ENCODE peak calls at places on chromosomes 12 and 14, in five cellular contexts. C, A, F, Y and D are unnamed samples.

GRCh38 chr12:54631988-54632728 is 2.5 kb downstream of the LACRT start:
- DNase-seq in C (no peak), A (no peak), F (peak), Y (peak), D (peak)

GRCh38 chr14:72291908-72292688 is 359.9 kb downstream of the RGS6 start:
- DNase-seq in C (peak), A (peak), F (peak), Y (peak), D (peak)

GRCh38 chr14:66401447-66402095 is 84.6 kb upstream of the CCDC196 start:
- DNase-seq in C (no peak), A (peak), F (no peak), Y (no peak), D (no peak)

GRCh38 chr12:122126713-122127597 is 47.1 kb downstream of the IL31 start:
- DNase-seq in C (no peak), A (peak), F (no peak), Y (no peak), D (no peak)

GRCh38 chr12:11573880-11574279 is 75.6 kb upstream of the ETV6 start:
- DNase-seq in C (no peak), A (no peak), F (no peak), Y (no peak), D (no peak)

GRCh38 chr14:23321572-23322547 is 603 bp downstream of the PABPN1 start:
- DNase-seq in C (no peak), A (peak), F (peak), Y (peak), D (peak)

GRCh38 chr12:31759621-31760459 is 31.0 kb upstream of the AMN1 start:
- DNase-seq in C (no peak), A (no peak), F (no peak), Y (no peak), D (no peak)

GRCh38 chr12:85549658-85550057 is 269.6 kb downstream of the ALX1 start:
- DNase-seq in C (no peak), A (peak), F (no peak), Y (no peak), D (no peak)

GRCh38 chr14:100045687-100046344 is 19.4 kb upstream of the EVL start:
- DNase-seq in C (no peak), A (no peak), F (no peak), Y (no peak), D (no peak)

GRCh38 chr12:120737557-120738251 is 12.1 kb downstream of the ACADS start:
- DNase-seq in C (no peak), A (no peak), F (no peak), Y (peak), D (peak)

GRCh38 chr12:95736631-95737030 is 53.9 kb downstream of the NTN4 start:
- DNase-seq in C (no peak), A (no peak), F (no peak), Y (no peak), D (no peak)

GRCh38 chr14:80388980-80389711 is 177.8 kb upstream of the DIO2 start:
- DNase-seq in C (no peak), A (no peak), F (no peak), Y (no peak), D (no peak)

GRCh38 chr14:104450811-104451401 is 128.7 kb upstream of the C14orf180 start:
- DNase-seq in C (no peak), A (no peak), F (no peak), Y (peak), D (no peak)

GRCh38 chr12:15015121-15015520 is 42.3 kb downstream of the PDE6H start:
- DNase-seq in C (no peak), A (no peak), F (no peak), Y (no peak), D (no peak)

GRCh38 chr14:33709286-33709685 is 241.6 kb downstream of the EGLN3 start:
- DNase-seq in C (no peak), A (no peak), F (no peak), Y (no peak), D (no peak)

GRCh38 chr12:45615268-45615667 is 114.2 kb upstream of the ARID2 start:
- DNase-seq in C (no peak), A (no peak), F (no peak), Y (no peak), D (no peak)

GRCh38 chr12:22543246-22544037 is 900 bp downstream of the C2CD5 start:
- DNase-seq in C (peak), A (peak), F (peak), Y (peak), D (peak)

GRCh38 chr14:91946313-91947195 is 940 bp downstream of the FBLN5 start:
- DNase-seq in C (no peak), A (no peak), F (no peak), Y (peak), D (no peak)

DNA sequence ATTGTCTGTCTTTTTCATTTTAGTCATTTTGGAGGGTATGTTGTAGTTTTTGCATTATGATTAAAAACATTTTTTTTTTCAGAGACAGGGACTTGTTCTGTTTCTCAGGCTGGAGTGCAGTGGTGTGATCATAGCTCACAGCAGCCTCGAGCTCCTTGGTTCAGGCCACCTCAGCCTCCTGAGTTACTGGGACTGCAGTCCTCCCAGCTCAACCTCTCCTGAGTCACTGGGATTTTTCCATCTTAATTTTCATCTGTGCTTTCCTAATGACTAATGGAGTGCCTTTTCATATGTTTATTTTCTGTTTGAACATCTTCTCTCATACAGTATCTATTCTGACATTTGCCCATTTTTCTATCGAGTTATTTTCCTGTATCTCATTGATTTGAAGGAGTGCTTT is 52.6 kb downstream of the DYRK2 start:
- DNase-seq in C (no peak), A (no peak), F (no peak), Y (no peak), D (no peak)
- TF ChIP-seq ATF3 in C (no peak), A (no peak), F (no peak), Y (no peak), D (no peak)

DNA sequence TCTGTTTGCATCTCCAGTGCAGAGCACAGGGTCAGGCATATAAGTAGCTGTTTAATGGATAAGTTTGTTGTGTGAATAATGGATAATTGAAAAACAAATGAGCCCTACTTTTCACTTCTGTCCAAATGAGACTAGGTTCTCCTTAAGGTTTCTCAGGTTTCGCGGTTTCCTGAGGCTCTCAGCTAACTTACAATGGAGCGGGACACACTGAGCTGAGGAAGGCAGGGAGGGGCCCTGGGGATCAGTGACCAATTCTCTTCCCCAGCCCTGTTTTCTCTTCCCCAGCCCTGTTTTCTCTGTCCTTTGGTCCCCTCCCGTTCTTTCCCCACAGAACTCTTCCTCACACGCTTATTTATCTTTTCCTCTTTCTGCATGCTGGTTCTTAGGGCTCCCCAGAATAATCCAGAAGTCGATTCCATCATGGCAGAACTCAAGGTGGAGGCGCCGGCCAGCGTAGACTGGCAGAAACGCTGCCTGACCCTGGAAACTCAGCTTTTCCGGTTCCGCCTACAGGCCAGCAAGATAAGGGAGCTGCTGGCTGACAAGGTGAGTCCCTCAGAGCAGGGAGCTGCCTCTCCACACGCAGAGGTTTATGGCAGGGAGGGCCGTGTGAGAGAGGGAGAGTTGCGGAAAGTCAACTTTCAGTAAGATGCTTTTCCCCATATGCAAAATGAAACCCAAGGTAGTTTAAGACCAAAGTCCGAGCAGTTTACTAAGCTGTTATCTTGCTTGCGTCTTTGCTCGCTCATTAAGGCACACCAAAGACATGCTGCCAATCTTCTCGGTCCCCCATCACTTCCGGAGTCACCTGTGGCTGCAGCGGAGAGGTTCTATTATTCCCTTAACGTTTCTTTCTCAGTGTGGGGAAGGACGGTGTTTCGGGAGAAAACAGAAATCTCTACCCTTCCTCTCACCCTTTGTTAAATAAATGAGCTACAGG is 8.6 kb downstream of the PLEKHH1 start:
- DNase-seq in C (no peak), A (no peak), F (peak), Y (peak), D (peak)
- TF ChIP-seq USF2 in C (no peak), A (no peak), F (no peak), Y (no peak), D (no peak)

GRCh38 chr14:84343637-84344036 is 1186.3 kb upstream of the FLRT2 start:
- DNase-seq in C (no peak), A (no peak), F (no peak), Y (no peak), D (no peak)
- TF ChIP-seq MAX in C (no peak), A (no peak), F (no peak), Y (no peak), D (no peak)

GRCh38 chr12:64669270-64669842 is 59.1 kb downstream of the RASSF3 start:
- DNase-seq in C (peak), A (peak), F (no peak), Y (no peak), D (peak)
- TF ChIP-seq ATF3 in C (no peak), A (no peak), F (no peak), Y (no peak), D (no peak)

GRCh38 chr12:107238276-107238675 is 144.9 kb upstream of the CRY1 start:
- DNase-seq in C (no peak), A (no peak), F (no peak), Y (no peak), D (no peak)
- TF ChIP-seq USF2 in C (no peak), A (no peak), F (no peak), Y (no peak), D (no peak)

DNA sequence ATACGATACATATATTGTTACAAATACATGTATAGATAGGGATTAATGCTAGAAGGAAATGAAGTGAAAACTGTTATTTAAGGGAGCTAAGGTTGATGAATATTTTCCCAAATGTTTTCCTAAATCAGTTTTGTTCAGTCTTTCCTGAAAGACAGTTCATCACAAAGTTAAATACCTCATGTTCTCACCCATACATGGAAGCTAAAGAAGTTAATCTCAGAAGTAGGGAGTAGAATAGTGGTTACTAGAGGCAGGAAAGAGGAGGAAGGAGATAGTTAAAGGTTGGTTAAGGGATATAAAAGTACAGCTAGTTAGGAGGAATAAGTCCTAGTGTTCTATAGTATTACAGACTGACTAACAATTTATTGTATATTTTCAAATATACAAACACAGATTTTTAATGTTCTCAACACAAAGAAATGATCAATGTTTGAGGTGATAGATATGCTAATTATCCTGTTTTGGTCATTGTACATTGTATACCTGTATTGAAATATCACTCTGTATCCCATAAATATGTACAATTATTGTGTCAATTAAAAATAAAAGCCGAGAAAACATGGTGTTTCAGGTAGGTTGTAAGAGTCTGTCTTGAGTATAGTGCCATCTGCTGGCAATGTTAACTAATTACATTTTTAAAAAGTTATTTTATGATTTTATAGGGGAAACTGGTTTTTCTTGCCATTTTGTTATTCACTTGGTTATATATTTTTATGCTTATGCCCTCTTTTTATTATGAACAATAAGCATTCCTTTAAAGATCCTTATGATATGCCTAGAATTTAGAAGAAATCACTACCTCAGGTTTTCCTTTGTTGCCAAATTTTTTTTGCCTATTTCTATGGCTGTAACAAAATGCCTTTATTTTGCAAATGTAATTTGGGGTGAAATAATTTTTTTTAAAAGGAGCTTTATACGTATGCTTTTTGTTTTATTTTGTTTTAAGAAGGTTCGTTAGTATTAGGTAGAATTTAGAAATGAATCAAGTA is 26.9 kb downstream of the ZDHHC17 start:
- DNase-seq in C (no peak), A (peak), F (peak), Y (no peak), D (no peak)
- TF ChIP-seq MAX in C (no peak), A (no peak), F (no peak), Y (no peak), D (no peak)

GRCh38 chr14:71139058-71139946 is 232.0 kb downstream of the PCNX1 start:
- DNase-seq in C (peak), A (peak), F (peak), Y (peak), D (peak)
- TF ChIP-seq ATF3 in C (no peak), A (no peak), F (no peak), Y (no peak), D (no peak)

DNA sequence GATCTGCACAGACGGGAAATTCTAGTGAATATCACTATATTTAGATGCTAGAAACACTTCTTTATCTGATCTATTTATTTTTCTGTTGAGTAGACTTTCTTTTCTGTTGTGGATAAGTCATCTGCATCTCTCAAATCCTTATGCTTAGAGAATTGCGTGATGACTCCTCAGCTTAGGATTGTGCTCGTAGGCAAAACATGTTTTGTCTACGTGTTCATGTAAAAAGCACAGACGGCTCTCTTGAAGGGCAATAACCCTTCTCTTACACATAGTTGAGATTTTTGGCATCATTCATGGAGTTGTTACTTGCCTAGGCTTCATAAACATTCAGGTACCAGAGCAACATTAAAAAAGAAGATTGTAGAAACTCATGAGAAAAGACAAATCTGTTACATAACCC is 18.6 kb downstream of the PPFIBP1 start:
- DNase-seq in C (no peak), A (no peak), F (no peak), Y (no peak), D (no peak)
- TF ChIP-seq USF2 in C (no peak), A (no peak), F (no peak), Y (no peak), D (no peak)

GRCh38 chr14:52977798-52978197 is 26.9 kb upstream of the FERMT2 start:
- DNase-seq in C (no peak), A (no peak), F (no peak), Y (no peak), D (no peak)
- TF ChIP-seq MAX in C (no peak), A (no peak), F (no peak), Y (no peak), D (no peak)

GRCh38 chr12:28611115-28611435 is 420.8 kb downstream of the CCDC91 start:
- DNase-seq in C (no peak), A (no peak), F (no peak), Y (no peak), D (no peak)
- TF ChIP-seq ATF3 in C (no peak), A (no peak), F (no peak), Y (no peak), D (no peak)